ENCODE peak calls at places on chromosome 9, in six cellular contexts. B, R, L, J, I and V are unnamed samples.

GRCh38 chr9:107638922-107639321 is 149.4 kb upstream of the KLF4 start:
- DNase-seq in B (no peak), R (peak), L (no peak), J (no peak), I (peak), V (peak)

GRCh38 chr9:137306546-137307254 is 4.6 kb upstream of the NRARP start:
- DNase-seq in B (no peak), R (no peak), L (no peak), J (no peak), I (no peak), V (no peak)

GRCh38 chr9:91423785-91424402 is at the start of gene NFIL3:
- DNase-seq in B (peak), R (peak), L (peak), J (no peak), I (peak), V (peak)

GRCh38 chr9:89807101-89807395 is 202.2 kb downstream of the GADD45G start:
- DNase-seq in B (no peak), R (no peak), L (no peak), J (no peak), I (no peak), V (no peak)

GRCh38 chr9:122228906-122229837 is at the start of gene LHX6:
- DNase-seq in B (no peak), R (no peak), L (peak), J (no peak), I (peak), V (no peak)

GRCh38 chr9:129487658-129488483 is 133.0 kb downstream of the C9orf50 start:
- DNase-seq in B (no peak), R (no peak), L (peak), J (no peak), I (peak), V (no peak)

GRCh38 chr9:129868571-129869486 is 33.6 kb downstream of the USP20 start:
- DNase-seq in B (no peak), R (peak), L (no peak), J (no peak), I (no peak), V (no peak)

GRCh38 chr9:27276182-27277030 is 20.5 kb downstream of the EQTN start:
- DNase-seq in B (peak), R (peak), L (peak), J (no peak), I (peak), V (peak)

GRCh38 chr9:78210841-78211301 is 25.0 kb upstream of the CEP78 start:
- DNase-seq in B (no peak), R (peak), L (no peak), J (peak), I (no peak), V (peak)

GRCh38 chr9:129436751-129437625 is 183.9 kb downstream of the C9orf50 start:
- DNase-seq in B (no peak), R (no peak), L (no peak), J (no peak), I (peak), V (no peak)

GRCh38 chr9:128808543-128808942 is 9.8 kb upstream of the ENDOG start:
- DNase-seq in B (no peak), R (no peak), L (no peak), J (no peak), I (no peak), V (no peak)

GRCh38 chr9:134272302-134273023 is 53.8 kb upstream of the RXRA start:
- DNase-seq in B (no peak), R (no peak), L (no peak), J (no peak), I (no peak), V (peak)

GRCh38 chr9:27086818-27087680 is 22.0 kb upstream of the TEK start:
- DNase-seq in B (no peak), R (no peak), L (no peak), J (no peak), I (peak), V (no peak)

GRCh38 chr9:83431470-83432060 is 106.6 kb downstream of the FRMD3 start:
- DNase-seq in B (peak), R (peak), L (no peak), J (no peak), I (no peak), V (no peak)

GRCh38 chr9:18543406-18543965 is 69.5 kb downstream of the ADAMTSL1 start:
- DNase-seq in B (no peak), R (no peak), L (no peak), J (no peak), I (peak), V (no peak)

GRCh38 chr9:80085668-80086067 is 513.9 kb downstream of the TLE4 start:
- DNase-seq in B (no peak), R (no peak), L (no peak), J (no peak), I (peak), V (no peak)
- H3K4me2 ChIP-seq in B (no peak), R (no peak), L (no peak), J (no peak), I (no peak), V (no peak)

DNA sequence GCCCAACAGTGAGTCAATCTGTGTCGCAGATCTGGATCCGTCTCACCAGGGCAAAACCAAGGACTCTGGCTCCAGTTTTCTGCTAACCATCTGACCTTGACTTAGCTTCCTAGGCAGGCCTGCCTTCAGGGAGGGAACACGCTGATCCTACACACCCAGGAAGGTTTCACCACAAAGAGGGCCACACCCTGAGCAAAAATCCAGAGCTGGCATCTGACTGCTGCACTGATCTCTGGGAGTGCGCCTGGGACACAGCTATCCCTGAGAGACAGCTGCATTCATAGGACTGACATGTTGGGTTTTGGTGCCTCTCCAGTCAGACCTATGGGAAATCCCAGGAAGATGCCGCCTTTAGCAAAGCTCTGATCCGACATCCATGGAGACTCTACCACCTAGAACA is 47.5 kb downstream of the CDK5RAP2 start:
- DNase-seq in B (peak), R (no peak), L (no peak), J (no peak), I (no peak), V (no peak)
- H3K4me2 ChIP-seq in B (peak), R (no peak), L (no peak), J (no peak), I (no peak), V (no peak)

GRCh38 chr9:127407505-127407868 is 10.5 kb downstream of the SLC2A8 start:
- DNase-seq in B (no peak), R (no peak), L (no peak), J (no peak), I (no peak), V (no peak)
- H3K4me2 ChIP-seq in B (no peak), R (no peak), L (no peak), J (no peak), I (no peak), V (no peak)

GRCh38 chr9:71010258-71010657 is 111.2 kb downstream of the TRPM3 start:
- DNase-seq in B (no peak), R (no peak), L (no peak), J (no peak), I (no peak), V (no peak)
- H3K4me2 ChIP-seq in B (no peak), R (no peak), L (no peak), J (no peak), I (no peak), V (no peak)

GRCh38 chr9:96140401-96141180 is 161.4 kb downstream of the HSD17B3 start:
- DNase-seq in B (no peak), R (no peak), L (peak), J (no peak), I (no peak), V (no peak)
- H3K4me2 ChIP-seq in B (no peak), R (no peak), L (peak), J (no peak), I (peak), V (no peak)